ENCODE peak calls at places on chromosomes 6 and 20, in eight cellular contexts. J is cardiac fibroblast, S is HTR-8/SVneo, E is D341Med, L is NCI-H1105, C is SHP77, K is M059J, A is heart right ventricle. V is an unnamed sample.

GRCh38 chr6:150922137-150922536 is 56.6 kb downstream of the MTHFD1L start:
- DNase-seq in J (no peak), S (no peak), E (no peak), L (no peak), C (no peak), K (peak; percentile 53), A (no peak), V (no peak)

GRCh38 chr6:146357578-146358340 is 185.9 kb upstream of the RAB32 start:
- DNase-seq in J (peak; percentile 64), S (no peak), E (no peak), L (no peak), C (no peak), K (peak; percentile 89), A (no peak), V (no peak)

GRCh38 chr20:2261105-2261504 is 34.7 kb upstream of the TGM3 start:
- DNase-seq in J (peak; percentile 8), S (no peak), E (no peak), L (no peak), C (peak; percentile 13), K (peak; percentile 36), A (no peak), V (no peak)

GRCh38 chr6:32371204-32371603 is 499 bp downstream of the TSBP1 start:
- DNase-seq in J (peak; percentile 29), S (no peak), E (no peak), L (no peak), C (no peak), K (no peak), A (no peak), V (no peak)

GRCh38 chr6:107458687-107459282 is 579 bp downstream of the PDSS2 start:
- DNase-seq in J (peak; percentile 10), S (peak; percentile 14), E (peak; percentile 62), L (peak; percentile 44), C (peak; percentile 17), K (peak; percentile 42), A (no peak), V (no peak)

GRCh38 chr6:125787791-125788190 is 3.0 kb upstream of the NCOA7 start:
- DNase-seq in J (peak; percentile 81), S (peak; percentile 47), E (no peak), L (no peak), C (no peak), K (peak; percentile 56), A (no peak), V (no peak)

GRCh38 chr6:27374824-27375612 is 13.5 kb upstream of the ZNF391 start:
- DNase-seq in J (peak; percentile 70), S (peak; percentile 66), E (peak; percentile 91), L (peak; percentile 84), C (peak; percentile 51), K (peak; percentile 84), A (peak; percentile 79), V (peak; percentile 80)

GRCh38 chr6:18245079-18245478 is 19.3 kb downstream of the DEK start:
- DNase-seq in J (no peak), S (no peak), E (no peak), L (no peak), C (no peak), K (no peak), A (no peak), V (no peak)

GRCh38 chr20:610130-611046 is at the start of gene TCF15:
- DNase-seq in J (no peak), S (peak; percentile 91), E (peak; percentile 100), L (no peak), C (no peak), K (no peak), A (peak; percentile 67), V (peak; percentile 19)

GRCh38 chr20:4592316-4593148 is 129.2 kb upstream of the PRND start:
- DNase-seq in J (peak; percentile 44), S (peak; percentile 75), E (peak; percentile 92), L (peak; percentile 25), C (peak; percentile 33), K (peak; percentile 87), A (no peak), V (no peak)

GRCh38 chr6:34146801-34147592 is 1.1 kb upstream of the GRM4 start:
- DNase-seq in J (peak; percentile 40), S (no peak), E (no peak), L (no peak), C (no peak), K (peak; percentile 66), A (no peak), V (no peak)

GRCh38 chr6:71902261-71902660 is 15.9 kb downstream of the RIMS1 start:
- DNase-seq in J (no peak), S (no peak), E (no peak), L (no peak), C (no peak), K (no peak), A (no peak), V (no peak)

GRCh38 chr6:25136879-25137278 is 142.3 kb upstream of the CARMIL1 start:
- DNase-seq in J (peak; percentile 46), S (no peak), E (no peak), L (no peak), C (no peak), K (peak; percentile 26), A (peak; percentile 55), V (no peak)

GRCh38 chr20:22217712-22218352 is 366.5 kb downstream of the FOXA2 start:
- DNase-seq in J (no peak), S (no peak), E (no peak), L (no peak), C (no peak), K (no peak), A (no peak), V (no peak)

GRCh38 chr6:135920689-135921088 is 69.2 kb downstream of the PDE7B start:
- DNase-seq in J (no peak), S (no peak), E (no peak), L (no peak), C (no peak), K (peak; percentile 90), A (no peak), V (no peak)

GRCh38 chr20:38131588-38132121 is 33.4 kb downstream of the TGM2 start:
- DNase-seq in J (no peak), S (no peak), E (no peak), L (no peak), C (no peak), K (peak; percentile 94), A (no peak), V (no peak)

GRCh38 chr6:150169609-150170008 is 26.8 kb downstream of the PPP1R14C start:
- DNase-seq in J (peak; percentile 55), S (no peak), E (no peak), L (no peak), C (no peak), K (peak; percentile 57), A (no peak), V (no peak)

GRCh38 chr6:29797120-29797519 is 30.5 kb upstream of the HLA-G start:
- DNase-seq in J (peak; percentile 61), S (no peak), E (no peak), L (no peak), C (no peak), K (peak; percentile 81), A (no peak), V (no peak)

GRCh38 chr6:16331328-16332174 is 93.2 kb downstream of the GMPR start:
- DNase-seq in J (peak; percentile 87), S (peak; percentile 77), E (peak; percentile 77), L (peak; percentile 60), C (peak; percentile 52), K (peak; percentile 85), A (peak; percentile 76), V (peak; percentile 74)

GRCh38 chr20:16612708-16613107 is 39.5 kb upstream of the KIF16B start:
- DNase-seq in J (peak; percentile 8), S (no peak), E (no peak), L (no peak), C (no peak), K (no peak), A (peak; percentile 30), V (no peak)

V was measured in B cell.